ENCODE peak calls at places on chromosomes 4 and X, in six cellular contexts. D is thoracic aorta, Q is left ventricle myocardium inferior, B is uterus, H is kidney, P is GM12865. F is an unnamed sample.

GRCh38 chrX:16953606-16954211 is 7.3 kb downstream of the REPS2 start:
- DNase-seq in Q (no peak), P (no peak), H (no peak), D (no peak), B (no peak), F (no peak)

GRCh38 chrX:119325456-119325855 is 73.7 kb upstream of the SLC25A43 start:
- DNase-seq in Q (no peak), P (no peak), D (no peak), H (no peak), B (no peak), F (no peak)

GRCh38 chrX:22164770-22165388 is 107.8 kb upstream of the CBLL2 start:
- DNase-seq in B (no peak), D (no peak), P (no peak), H (no peak), Q (no peak), F (no peak)

GRCh38 chr4:105137460-105137859 is 9.2 kb upstream of the TET2 start:
- DNase-seq in D (no peak), P (no peak), Q (no peak), H (no peak), B (no peak), F (no peak)

GRCh38 chr4:24675723-24676122 is 91.4 kb upstream of the DHX15 start:
- DNase-seq in B (no peak), Q (no peak), P (no peak), D (no peak), H (no peak), F (no peak)

GRCh38 chrX:21373637-21374162 is 518 bp upstream of the CNKSR2 start:
- DNase-seq in Q (peak), H (peak), P (no peak), B (no peak), D (no peak), F (no peak)

GRCh38 chr4:101475246-101475645 is 127.9 kb upstream of the PPP3CA start:
- DNase-seq in D (no peak), H (no peak), P (no peak), B (no peak), Q (no peak), F (no peak)

GRCh38 chr4:157014621-157015591 is 43.3 kb upstream of the PDGFC start:
- DNase-seq in Q (no peak), B (no peak), P (peak), D (no peak), H (no peak), F (no peak)

GRCh38 chr4:125084608-125085007 is 230.1 kb upstream of the FAT4 start:
- DNase-seq in B (no peak), Q (no peak), H (no peak), D (no peak), P (no peak), F (no peak)

GRCh38 chr4:41692717-41693345 is 55.7 kb downstream of the PHOX2B start:
- DNase-seq in B (peak), H (no peak), Q (peak), P (peak), D (no peak), F (peak)
- H3K4me3 ChIP-seq in B (no peak), H (no peak), Q (no peak), P (no peak), D (no peak), F (no peak)

GRCh38 chrX:129019412-129019811 is 503.9 kb downstream of the SMARCA1 start:
- DNase-seq in Q (no peak), B (no peak), H (no peak), P (no peak), D (no peak), F (no peak)
- H3K4me3 ChIP-seq in Q (no peak), B (no peak), H (no peak), P (no peak), D (no peak), F (no peak)

DNA sequence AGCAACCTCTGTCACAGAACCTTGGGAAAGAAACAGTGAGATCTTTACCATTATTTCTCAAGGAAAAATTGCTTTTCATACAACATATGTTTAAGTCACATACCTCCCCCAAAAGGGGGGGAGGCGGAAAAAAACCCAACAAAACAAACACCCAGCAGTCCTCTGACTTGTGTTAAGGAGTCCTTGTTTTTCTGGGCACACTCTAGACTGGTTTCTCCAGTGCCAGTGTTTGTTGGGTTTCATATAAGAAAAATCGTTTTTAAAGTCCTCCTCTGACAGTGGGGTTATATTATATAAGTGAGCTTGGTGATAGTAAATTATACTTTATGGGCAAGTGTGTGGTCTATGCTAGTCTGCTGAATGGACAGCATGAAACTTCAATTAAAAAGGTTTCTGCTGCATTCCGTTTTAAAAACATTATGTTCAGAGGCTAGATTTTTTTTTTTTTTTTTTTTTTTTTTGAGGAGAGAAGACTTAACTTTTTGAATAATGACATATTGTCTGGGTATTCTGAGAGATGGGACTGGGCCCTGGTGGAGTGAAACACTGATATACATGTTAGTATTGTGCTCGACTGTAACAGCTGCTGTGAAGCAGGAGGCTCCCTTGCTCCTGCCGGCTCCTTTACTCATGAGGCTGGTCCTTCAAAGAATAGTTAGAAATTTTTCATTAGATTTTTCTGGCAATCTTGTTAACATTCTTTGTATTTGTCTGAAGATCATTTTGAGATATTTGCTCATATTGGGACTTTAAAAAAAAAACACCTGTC is 73.1 kb downstream of the TMEM131L start:
- DNase-seq in B (no peak), Q (no peak), D (no peak), H (no peak), P (no peak), F (no peak)
- H3K4me3 ChIP-seq in B (peak), Q (peak), D (peak), H (peak), P (no peak), F (no peak)

GRCh38 chr4:186158021-186158859 is 33.1 kb upstream of the CYP4V2 start:
- DNase-seq in D (no peak), P (no peak), Q (no peak), B (no peak), H (no peak), F (no peak)
- H3K4me3 ChIP-seq in D (no peak), P (no peak), Q (no peak), B (no peak), H (no peak), F (no peak)

DNA sequence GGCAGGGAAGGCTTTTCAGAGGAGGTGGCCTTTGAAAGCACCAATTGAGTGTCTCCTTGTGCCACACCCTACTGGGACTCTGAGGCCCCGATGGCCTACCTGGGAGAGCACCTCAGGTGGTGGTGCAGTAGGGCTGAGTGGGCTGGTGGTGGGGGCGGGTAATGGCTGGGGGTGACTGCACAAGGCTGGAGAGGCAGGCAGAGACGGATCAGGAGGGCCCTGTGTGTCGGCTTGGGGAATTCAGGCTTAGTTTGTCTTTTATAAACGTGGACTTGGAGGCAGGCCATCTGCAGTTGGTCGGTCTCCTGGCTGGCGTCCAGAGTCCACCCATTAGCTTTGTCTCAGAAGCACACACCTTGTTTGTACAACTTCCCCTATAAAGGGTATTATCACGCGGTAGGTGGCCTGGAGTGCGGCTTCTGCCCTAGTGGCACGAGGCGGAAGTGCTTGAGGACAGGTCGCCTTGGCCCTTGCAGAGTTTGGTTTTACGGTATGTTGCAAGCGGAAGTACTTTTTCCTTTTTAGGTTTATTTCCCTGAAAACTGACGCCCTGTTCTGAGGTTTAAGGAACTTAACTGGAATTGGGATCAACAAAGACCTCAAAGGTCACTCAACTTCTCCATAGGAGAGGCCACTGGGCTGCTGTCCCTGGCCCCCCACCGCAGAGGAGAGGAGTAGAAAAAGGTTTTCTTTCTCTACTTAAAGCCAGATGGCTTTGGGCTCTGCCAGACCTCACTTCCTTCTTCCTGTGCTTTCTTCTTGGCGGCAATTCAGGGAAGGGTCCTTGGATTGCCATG is 8.0 kb downstream of the TBC1D14 start:
- DNase-seq in D (no peak), Q (peak), P (peak), H (peak), B (peak), F (peak)
- H3K4me3 ChIP-seq in D (no peak), Q (no peak), P (no peak), H (no peak), B (no peak), F (no peak)

DNA sequence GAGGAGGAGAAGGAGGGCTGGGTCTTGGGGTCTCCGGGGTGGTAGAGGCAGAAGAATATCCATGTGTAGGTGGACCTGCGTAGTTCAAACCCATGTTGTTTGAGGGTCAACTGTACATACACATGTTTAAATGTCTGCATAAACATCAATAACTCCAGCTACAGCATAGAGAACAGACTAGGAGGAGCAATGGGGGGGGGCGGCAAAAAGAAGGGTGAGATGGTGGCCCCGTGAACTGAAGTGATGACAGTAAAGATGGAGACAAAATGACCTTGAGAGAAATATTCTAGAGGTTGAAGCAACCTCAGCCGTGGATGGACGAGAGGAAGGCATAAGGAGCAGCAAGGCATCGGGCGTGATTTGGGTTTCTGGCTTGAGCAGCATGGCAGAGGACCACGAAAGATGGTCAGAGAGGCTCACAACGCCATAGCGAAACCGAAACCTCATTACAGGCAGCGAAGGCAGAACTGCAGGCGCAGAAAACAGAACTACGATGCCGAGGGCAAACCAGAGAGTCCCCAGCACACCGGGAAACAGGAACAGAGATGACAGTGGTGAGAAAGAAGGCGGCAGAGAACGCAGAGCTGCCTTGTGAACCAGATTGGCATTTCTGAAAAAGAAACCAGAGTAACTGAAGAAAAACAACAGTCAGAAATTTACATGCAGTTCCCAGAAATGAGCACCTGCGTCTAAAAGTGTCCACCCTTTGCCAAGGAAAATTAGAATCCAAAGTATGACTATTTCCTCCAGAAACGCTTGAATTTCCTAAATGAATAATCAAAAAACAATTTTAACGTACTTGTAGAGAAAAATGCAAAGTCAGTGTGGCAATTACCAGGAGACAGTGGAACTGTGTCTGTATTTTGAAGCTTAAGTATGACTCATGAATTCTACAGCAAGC is 50.2 kb upstream of the ENPP6 start:
- DNase-seq in B (no peak), D (no peak), P (peak), Q (peak), H (no peak), F (peak)
- H3K4me3 ChIP-seq in B (no peak), D (peak), P (peak), Q (no peak), H (no peak), F (peak)

DNA sequence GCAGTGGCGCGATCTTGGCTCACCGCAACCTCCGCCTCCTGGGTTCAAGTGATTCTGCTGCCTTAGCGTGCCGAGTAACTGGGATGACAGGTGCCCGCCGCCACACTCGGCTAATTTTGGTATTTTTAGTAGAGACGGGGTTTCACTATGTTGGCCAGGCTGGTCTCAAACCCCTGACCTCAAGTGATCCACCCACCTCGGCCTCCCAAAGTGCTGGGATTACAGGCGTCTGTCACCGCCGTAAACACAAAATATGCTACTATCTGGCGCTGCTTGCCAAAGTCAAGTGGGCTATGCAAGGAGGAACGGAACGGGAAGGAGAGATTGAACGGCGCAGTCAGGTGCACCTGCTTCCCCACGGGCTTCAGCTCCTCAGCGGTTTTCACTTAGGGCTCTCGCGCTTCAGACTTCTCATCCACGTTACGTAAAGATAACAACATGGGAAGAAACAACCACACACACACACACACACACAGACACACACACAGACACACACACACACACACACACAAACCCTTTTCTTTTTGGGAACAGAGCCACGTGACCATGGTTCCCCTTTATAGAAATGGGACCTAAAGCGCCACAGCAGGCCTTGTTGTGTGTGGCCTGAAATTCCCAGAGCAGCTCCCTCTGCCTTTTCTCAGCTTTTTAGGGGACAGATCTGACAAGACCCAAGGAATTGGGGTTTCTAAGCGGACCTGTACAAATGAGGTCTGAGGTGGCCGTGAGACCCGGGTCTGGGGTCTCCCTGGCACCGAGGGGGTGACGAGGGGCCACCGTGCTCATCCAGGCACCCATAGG is 1.5 kb downstream of the P2RY8 start:
- DNase-seq in B (no peak), P (peak), D (no peak), Q (no peak), H (no peak), F (peak)
- H3K4me3 ChIP-seq in B (no peak), P (peak), D (peak), Q (peak), H (peak), F (peak)

GRCh38 chrX:140712413-140713173 is 3.0 kb downstream of the LINC00632 start:
- DNase-seq in D (peak), H (peak), P (peak), B (peak), Q (peak), F (no peak)
- H3K4me3 ChIP-seq in D (peak), H (no peak), P (no peak), B (no peak), Q (peak), F (no peak)

DNA sequence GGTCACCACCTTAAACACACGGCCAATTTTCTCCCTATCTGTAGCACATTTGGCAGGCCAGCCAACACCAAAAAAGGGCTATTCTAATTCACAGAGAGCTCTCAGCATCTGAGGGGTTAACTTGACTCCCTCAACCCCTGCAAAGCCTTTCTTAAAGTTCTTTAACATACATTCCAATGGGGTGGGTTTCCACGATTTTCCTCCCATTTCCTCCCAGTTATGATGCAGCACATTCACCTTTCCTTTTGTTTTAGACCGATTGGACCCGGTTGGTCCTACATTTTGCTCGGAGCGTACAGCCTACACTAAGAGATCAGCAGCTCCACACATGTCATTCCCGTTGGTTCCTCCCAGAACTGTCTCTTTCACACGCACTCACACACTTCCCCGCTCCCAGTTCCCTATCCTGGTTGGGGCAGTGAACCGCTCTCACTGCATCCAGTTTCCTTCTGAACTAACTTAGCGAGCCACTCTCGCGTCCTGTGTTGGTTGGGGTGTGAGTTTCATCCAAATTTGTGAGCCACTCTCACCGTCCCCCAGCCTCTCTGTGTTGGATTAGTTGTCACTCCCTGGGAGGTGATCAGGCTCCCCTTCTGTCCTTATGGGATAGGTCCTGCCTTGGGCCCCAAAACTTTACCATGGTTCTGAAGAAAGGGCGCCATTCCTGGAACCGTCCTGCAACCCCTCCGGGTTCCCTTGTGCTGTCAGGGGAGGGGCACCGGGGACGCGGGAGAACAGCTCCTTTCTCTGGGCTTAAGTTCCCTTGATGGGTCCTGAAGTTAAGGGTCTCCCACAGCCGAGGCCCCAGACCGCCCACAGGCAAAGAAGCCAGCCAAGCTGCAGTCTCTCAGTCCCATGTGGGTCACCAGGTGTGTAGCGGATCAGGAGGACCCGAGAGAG is 45.1 kb downstream of the UGT2A3 start:
- DNase-seq in H (no peak), B (no peak), D (no peak), Q (no peak), P (no peak), F (no peak)
- H3K4me3 ChIP-seq in H (peak), B (peak), D (no peak), Q (peak), P (peak), F (no peak)